ENCODE peak calls at places on chromosomes 11 and 22, in four cellular contexts. D is fibroblast of mammary gland, A is upper lobe of right lung, K is left lung. Z is an unnamed sample.

GRCh38 chr22:19181786-19182471 is 3.4 kb upstream of the SLC25A1 start:
- DNase-seq in D (no peak), A (no peak), K (no peak), Z (no peak)

GRCh38 chr11:119120639-119121007 is 757 bp upstream of the HINFP start:
- DNase-seq in D (peak), A (no peak), K (no peak), Z (no peak)

GRCh38 chr11:68889948-68890446 is 13.6 kb downstream of the MRPL21 start:
- DNase-seq in D (peak), A (no peak), K (no peak), Z (no peak)

GRCh38 chr11:75547617-75548054 is 14.4 kb upstream of the SERPINH1 start:
- DNase-seq in D (peak), A (peak), K (no peak), Z (peak)

GRCh38 chr11:8213390-8213789 is 44.6 kb upstream of the RIC3 start:
- DNase-seq in D (peak), A (no peak), K (no peak), Z (no peak)

GRCh38 chr11:75743711-75744563 is 24.6 kb upstream of the DGAT2 start:
- DNase-seq in D (no peak), A (no peak), K (no peak), Z (no peak)

GRCh38 chr22:22720201-22720723 is 75.8 kb downstream of the GGTLC2 start:
- DNase-seq in D (peak), A (no peak), K (no peak), Z (peak)

GRCh38 chr22:50186181-50186731 is 543 bp downstream of the TRABD start:
- DNase-seq in D (no peak), A (no peak), K (no peak), Z (no peak)

GRCh38 chr11:106276859-106277436 is 199.5 kb downstream of the AASDHPPT start:
- DNase-seq in D (peak), A (no peak), K (no peak), Z (no peak)

GRCh38 chr11:495537-495931 is 11.5 kb downstream of the RNH1 start:
- DNase-seq in D (no peak), A (peak), K (no peak), Z (no peak)

GRCh38 chr11:17985517-17985916 is 27.3 kb downstream of the SERGEF start:
- DNase-seq in D (peak), A (no peak), K (no peak), Z (no peak)

GRCh38 chr22:28736296-28737155 is 5.1 kb downstream of the CHEK2 start:
- DNase-seq in D (no peak), A (no peak), K (no peak), Z (no peak)

GRCh38 chr11:75330279-75330678 is 21.2 kb downstream of the ARRB1 start:
- DNase-seq in D (no peak), A (no peak), K (no peak), Z (no peak)

GRCh38 chr11:1500466-1501420 is 14.2 kb upstream of the MOB2 start:
- DNase-seq in D (no peak), A (peak), K (peak), Z (no peak)

GRCh38 chr22:24134090-24134846 is 47.0 kb upstream of the SUSD2 start:
- DNase-seq in D (peak), A (peak), K (peak), Z (no peak)

GRCh38 chr11:128662960-128663359 is 30.9 kb upstream of the FLI1 start:
- DNase-seq in D (no peak), A (no peak), K (no peak), Z (no peak)

GRCh38 chr11:28528217-28528616 is 420.0 kb downstream of the METTL15 start:
- DNase-seq in D (peak), A (no peak), K (no peak), Z (no peak)

GRCh38 chr22:19644314-19645223 is 69.7 kb upstream of the SEPTIN5 start:
- DNase-seq in D (peak), A (no peak), K (no peak), Z (no peak)

GRCh38 chr22:29890760-29891159 is 7.8 kb downstream of the MTMR3 start:
- DNase-seq in D (no peak), A (no peak), K (no peak), Z (no peak)

GRCh38 chr11:108669261-108669660 is 4.4 kb downstream of the DDX10 start:
- DNase-seq in D (no peak), A (no peak), K (no peak), Z (no peak)

GRCh38 chr11:117621226-117621625 is 175.8 kb downstream of the DSCAML1 start:
- DNase-seq in D (peak), A (no peak), K (no peak), Z (no peak)

GRCh38 chr11:123707206-123707605 is 34.3 kb downstream of the ZNF202 start:
- DNase-seq in D (no peak), A (no peak), K (no peak), Z (no peak)

GRCh38 chr11:12662101-12662500 is 12.1 kb upstream of the TEAD1 start:
- DNase-seq in D (no peak), A (no peak), K (no peak), Z (no peak)

GRCh38 chr11:79353706-79354105 is 87.1 kb downstream of the TENM4 start:
- DNase-seq in D (peak), A (no peak), K (no peak), Z (no peak)

GRCh38 chr22:30178180-30179126 is 68.1 kb downstream of the LIF start:
- DNase-seq in D (no peak), A (no peak), K (no peak), Z (no peak)

GRCh38 chr11:60195923-60196368 is 13.1 kb upstream of the MS4A6A start:
- DNase-seq in D (no peak), A (no peak), K (no peak), Z (no peak)

GRCh38 chr11:115784796-115785521 is 280.7 kb upstream of the CADM1 start:
- DNase-seq in D (no peak), A (no peak), K (no peak), Z (no peak)

GRCh38 chr11:12008790-12009616 is 577 bp upstream of the DKK3 start:
- DNase-seq in D (no peak), A (peak), K (no peak), Z (no peak)

GRCh38 chr11:97247601-97248000 is 857.8 kb downstream of the JRKL start:
- DNase-seq in D (no peak), A (no peak), K (no peak), Z (no peak)

GRCh38 chr11:111707039-111707690 is 59.0 kb downstream of the PPP2R1B start:
- DNase-seq in D (peak), A (no peak), K (no peak), Z (no peak)

GRCh38 chr22:48750826-48751440 is 1076.7 kb downstream of the BRD1 start:
- DNase-seq in D (no peak), A (no peak), K (no peak), Z (peak)

GRCh38 chr11:72280037-72280436 is 36.1 kb upstream of the PHOX2A start:
- DNase-seq in D (no peak), A (no peak), K (no peak), Z (no peak)

GRCh38 chr11:118628432-118628831 is 21.0 kb downstream of the PHLDB1 start:
- DNase-seq in D (no peak), A (no peak), K (no peak), Z (no peak)

GRCh38 chr22:32142600-32142999 is 16.5 kb downstream of the C22orf42 start:
- DNase-seq in D (no peak), A (no peak), K (no peak), Z (no peak)

GRCh38 chr11:97683733-97684132 is 1293.9 kb downstream of the JRKL start:
- DNase-seq in D (no peak), A (no peak), K (no peak), Z (no peak)

GRCh38 chr11:61793084-61793828 is 545 bp downstream of the FEN1 start:
- DNase-seq in D (peak), A (peak), K (no peak), Z (no peak)

GRCh38 chr22:26234267-26234666 is 65.0 kb downstream of the SEZ6L start:
- DNase-seq in D (no peak), A (no peak), K (no peak), Z (no peak)
- TF ChIP-seq CTCF in D (no peak), A (no peak), K (no peak), Z (no peak)

DNA sequence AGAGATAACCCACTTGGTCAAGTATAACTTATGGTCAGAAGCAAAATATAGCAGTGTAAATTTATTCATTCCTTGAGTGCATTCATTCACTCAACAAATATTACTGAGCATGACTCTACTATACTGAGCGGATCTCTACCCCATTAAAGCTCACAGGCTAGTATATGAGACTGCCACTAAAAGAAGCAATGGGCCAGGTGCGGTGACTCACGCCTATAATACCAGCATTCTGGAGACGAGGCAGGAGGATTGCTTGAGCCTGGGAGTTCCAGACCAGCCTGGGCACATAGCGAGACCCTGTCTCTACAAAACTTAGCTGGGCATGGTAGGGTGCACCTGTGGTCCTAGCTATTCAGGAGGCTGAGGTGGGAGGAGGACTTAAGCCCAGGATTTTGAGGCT is 197.6 kb upstream of the BLID start:
- DNase-seq in D (no peak), A (no peak), K (no peak), Z (no peak)
- TF ChIP-seq CTCF in D (no peak), A (no peak), K (no peak), Z (no peak)

GRCh38 chr11:34208266-34209135 is 103.1 kb downstream of the NAT10 start:
- DNase-seq in D (peak), A (no peak), K (no peak), Z (no peak)

GRCh38 chr11:34207487-34207886 is 102.1 kb downstream of the NAT10 start:
- DNase-seq in D (no peak), A (no peak), K (no peak), Z (no peak)

GRCh38 chr11:34206598-34207300 is 101.3 kb downstream of the NAT10 start:
- DNase-seq in D (no peak), A (no peak), K (no peak), Z (no peak)

GRCh38 chr11:34213366-34213765 is 107.9 kb downstream of the NAT10 start:
- DNase-seq in D (peak), A (no peak), K (no peak), Z (no peak)

GRCh38 chr11:34209809-34210208 is 104.4 kb downstream of the NAT10 start:
- DNase-seq in D (no peak), A (no peak), K (no peak), Z (no peak)
- TF ChIP-seq CTCF in D (peak), A (no peak), K (no peak), Z (no peak)

DNA sequence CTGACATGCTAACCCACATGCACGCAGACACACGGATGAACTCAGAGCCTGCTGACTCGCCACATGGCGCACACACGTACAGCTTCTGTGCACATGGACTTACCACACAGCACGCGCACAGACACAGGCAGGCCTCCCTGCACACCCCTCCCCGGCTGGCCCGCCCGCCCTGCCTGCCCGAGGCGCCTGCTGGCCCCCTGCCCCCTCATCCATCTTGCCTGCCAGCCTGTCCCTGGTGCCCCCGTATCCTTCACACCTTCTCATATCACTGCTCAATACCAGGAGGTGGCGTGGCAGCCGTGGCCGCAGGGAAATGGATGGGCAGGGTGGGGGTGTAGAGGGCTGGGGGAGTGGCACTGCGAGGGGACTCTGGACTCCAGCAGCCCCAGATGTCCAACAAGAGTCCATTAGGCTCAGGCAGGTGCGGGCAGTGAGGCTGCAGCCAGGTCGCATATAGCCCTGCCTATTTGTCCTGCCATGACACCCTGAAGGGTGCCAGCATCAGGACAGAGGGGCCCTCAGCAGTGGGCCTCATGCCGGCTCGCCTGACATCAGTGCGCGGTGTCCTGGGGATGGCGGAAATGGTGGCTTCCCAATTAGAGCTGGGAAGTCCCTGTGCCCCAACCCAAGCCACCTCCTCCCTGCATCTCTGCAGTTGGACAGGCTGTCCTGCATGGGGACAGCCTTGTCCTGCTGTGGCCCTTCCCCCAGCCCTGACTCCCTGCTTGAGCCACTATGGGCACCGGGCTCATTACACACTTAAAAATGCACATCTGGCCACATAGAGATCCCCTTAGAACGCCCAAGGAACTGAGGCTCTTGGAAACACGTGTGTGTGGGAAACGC is 2.0 kb upstream of the TBX10 start:
- DNase-seq in D (no peak), A (peak), K (no peak), Z (no peak)
- TF ChIP-seq CTCF in D (no peak), A (no peak), K (no peak), Z (no peak)

GRCh38 chr22:36351921-36352774 is 35.6 kb downstream of the MYH9 start:
- DNase-seq in D (peak), A (no peak), K (no peak), Z (no peak)

GRCh38 chr22:36352775-36353507 is 34.8 kb downstream of the MYH9 start:
- DNase-seq in D (peak), A (no peak), K (no peak), Z (no peak)

GRCh38 chr22:36348760-36349159 is 39.0 kb downstream of the MYH9 start:
- DNase-seq in D (no peak), A (no peak), K (no peak), Z (no peak)

GRCh38 chr22:36349726-36350125 is 38.0 kb downstream of the MYH9 start:
- DNase-seq in D (no peak), A (no peak), K (no peak), Z (no peak)

DNA sequence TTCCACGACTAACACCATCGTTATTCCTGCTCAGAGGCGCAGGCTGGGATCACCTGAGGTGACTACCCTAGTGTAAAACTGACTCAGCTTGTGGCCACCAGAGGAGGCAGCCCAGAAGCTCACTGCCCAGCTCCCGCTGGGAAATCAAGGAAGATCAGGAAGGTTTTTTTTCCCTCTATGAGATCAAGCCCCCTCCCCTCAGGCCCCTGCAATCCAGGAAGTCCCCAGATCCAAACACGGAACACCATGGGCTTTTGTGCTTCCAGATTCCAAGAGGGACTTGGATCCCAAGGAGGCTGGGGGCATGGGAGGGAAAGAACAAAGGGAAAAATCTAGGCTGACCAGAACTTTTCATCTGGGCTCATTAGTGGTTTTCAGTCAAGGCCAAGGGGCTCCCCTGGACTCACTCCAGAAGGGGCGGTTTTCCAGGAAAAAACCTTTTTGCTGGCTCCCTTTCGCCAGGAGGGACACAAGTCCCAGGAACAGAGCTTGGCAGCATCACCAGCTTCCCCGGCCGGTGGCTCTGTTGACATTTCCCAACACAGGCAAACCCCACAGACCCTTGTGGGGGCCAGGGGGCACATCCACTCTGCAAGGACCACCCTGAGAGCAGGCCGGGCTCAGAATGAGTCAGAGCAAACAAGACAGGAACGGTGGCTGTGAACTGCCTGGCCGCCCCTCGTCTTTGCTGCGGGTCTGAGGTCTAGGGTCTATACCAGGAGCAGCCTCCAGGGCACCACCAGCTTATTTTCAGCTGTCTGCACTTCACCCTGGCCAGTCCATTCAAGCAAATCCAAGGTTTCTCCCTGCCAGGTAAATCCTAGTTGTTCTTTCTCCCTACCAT is 36.8 kb downstream of the MYH9 start:
- DNase-seq in D (peak), A (no peak), K (no peak), Z (no peak)
- TF ChIP-seq CTCF in D (peak), A (no peak), K (no peak), Z (no peak)

DNA sequence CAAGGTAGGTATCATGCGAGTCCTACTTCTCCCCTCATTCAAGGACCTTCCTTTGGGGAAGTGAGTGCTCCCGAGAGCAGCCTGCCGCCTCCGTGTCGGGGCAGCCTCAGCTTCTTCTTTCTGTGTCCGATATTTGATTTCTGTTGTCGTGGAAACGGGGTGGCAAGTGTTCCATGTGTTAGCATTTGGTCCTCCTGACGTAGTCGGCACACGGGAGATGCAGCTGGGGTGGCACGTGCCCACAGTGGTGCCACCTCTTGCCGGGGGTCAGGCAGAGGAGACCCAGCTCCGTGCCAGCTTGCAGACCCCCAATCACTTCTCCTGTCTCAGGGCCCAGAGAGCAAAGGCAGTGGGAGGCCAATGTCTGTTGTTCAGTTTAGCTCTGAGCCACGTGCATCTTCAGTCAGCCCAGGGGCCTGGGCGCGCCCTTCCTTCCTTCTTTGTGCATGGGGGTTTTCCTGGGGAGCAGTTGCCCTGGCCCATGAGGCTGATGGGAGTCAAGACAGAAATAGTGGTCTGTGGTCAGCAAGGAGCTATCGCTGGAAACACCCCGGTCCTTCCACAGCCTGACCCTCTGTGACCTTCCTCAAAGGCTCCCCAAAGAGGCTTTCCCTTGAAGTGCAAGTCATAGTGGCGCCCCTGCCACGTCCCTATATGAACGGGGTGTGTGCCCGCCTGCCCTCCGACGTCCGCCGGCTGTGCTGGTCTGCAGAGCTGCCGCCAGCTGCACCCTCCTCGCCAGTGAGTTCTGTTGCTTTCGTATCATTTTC is 44.5 kb downstream of the PARVB start:
- DNase-seq in D (no peak), A (peak), K (peak), Z (peak)
- TF ChIP-seq CTCF in D (no peak), A (no peak), K (no peak), Z (peak)

GRCh38 chr11:124837491-124837856 is 27.8 kb upstream of the ROBO3 start:
- DNase-seq in D (peak), A (no peak), K (no peak), Z (peak)
- TF ChIP-seq CTCF in D (peak), A (peak), K (no peak), Z (peak)

GRCh38 chr22:37905534-37906363 is at the start of gene MICALL1:
- DNase-seq in D (peak), A (peak), K (peak), Z (peak)
- TF ChIP-seq CTCF in D (no peak), A (no peak), K (no peak), Z (peak)

GRCh38 chr11:86302092-86302793 is at the start of gene HIKESHI:
- DNase-seq in D (peak), A (peak), K (peak), Z (peak)

GRCh38 chr11:86303257-86303656 is 1.2 kb downstream of the HIKESHI start:
- DNase-seq in D (no peak), A (no peak), K (no peak), Z (no peak)

GRCh38 chr11:86301742-86302091 is 323 bp upstream of the HIKESHI start:
- DNase-seq in D (no peak), A (no peak), K (no peak), Z (no peak)
- TF ChIP-seq CTCF in D (no peak), A (no peak), K (no peak), Z (no peak)

GRCh38 chr11:33329705-33330329 is 72.6 kb downstream of the HIPK3 start:
- DNase-seq in D (peak), A (no peak), K (no peak), Z (peak)
- TF ChIP-seq CTCF in D (peak), A (peak), K (no peak), Z (peak)